ENCODE peak calls at places on chromosomes 13 and 19, in seven cellular contexts. T is HCT116, O is HepG2, Q is K562, B is upper lobe of left lung, V is Panc1, X is GM12878. J is an unnamed sample. For H3K9me3, the result is how much of the 10 kb centered on the place peaks cover.

GRCh38 chr13:32443111-32443510 is 15.2 kb upstream of the N4BP2L1 start:
- ATAC-seq in Q (peak), V (no peak), B (no peak), X (peak), T (no peak), O (peak), J (no peak)

GRCh38 chr13:91311491-91311890 is 36.0 kb upstream of the MIR17HG start:
- ATAC-seq in Q (peak), B (no peak), O (peak), T (no peak), X (peak), V (no peak), J (no peak)

GRCh38 chr19:8680676-8681344 is 17.8 kb downstream of the ACTL9 start:
- ATAC-seq in B (no peak), V (no peak), T (no peak), O (no peak), Q (no peak), X (no peak), J (no peak)

GRCh38 chr19:661427-662196 is 1.4 kb downstream of the RNF126 start:
- ATAC-seq in X (peak), V (no peak), O (peak), Q (peak), B (no peak), T (no peak), J (no peak)

GRCh38 chr19:18725755-18726416 is 42.4 kb downstream of the CRTC1 start:
- ATAC-seq in V (no peak), O (no peak), Q (no peak), B (no peak), X (no peak), T (no peak), J (peak)

GRCh38 chr13:77868717-77869116 is 49.9 kb downstream of the EDNRB start:
- ATAC-seq in B (no peak), Q (no peak), X (no peak), T (no peak), O (no peak), V (no peak), J (no peak)

GRCh38 chr19:10719466-10719961 is 1.6 kb downstream of the DNM2 start:
- ATAC-seq in X (no peak), O (no peak), V (no peak), Q (peak), B (no peak), T (no peak), J (no peak)

GRCh38 chr19:1090731-1091543 is 4.2 kb downstream of the POLR2E start:
- ATAC-seq in Q (no peak), B (no peak), T (no peak), O (no peak), X (no peak), V (no peak), J (no peak)

GRCh38 chr13:29411493-29411892 is 184.0 kb downstream of the SLC7A1 start:
- ATAC-seq in T (no peak), V (no peak), B (no peak), X (no peak), Q (no peak), O (no peak), J (no peak)

GRCh38 chr19:11288349-11288748 is 7.6 kb upstream of the TSPAN16 start:
- ATAC-seq in O (peak), V (no peak), B (no peak), Q (peak), T (peak), X (peak), J (no peak)

GRCh38 chr13:97856001-97856675 is 97.3 kb upstream of the IPO5 start:
- ATAC-seq in B (peak), O (peak), V (no peak), Q (no peak), T (peak), X (peak), J (peak)

GRCh38 chr13:20969182-20969581 is 66.6 kb upstream of the XPO4 start:
- ATAC-seq in X (peak), O (no peak), B (no peak), V (no peak), T (peak), Q (no peak), J (no peak)

GRCh38 chr13:92602560-92602959 is 624.0 kb upstream of the GPC6 start:
- ATAC-seq in V (no peak), B (no peak), Q (no peak), T (no peak), X (no peak), O (no peak), J (no peak)

GRCh38 chr19:42140125-42140754 is 8.0 kb upstream of the POU2F2 start:
- ATAC-seq in B (peak), O (peak), X (peak), V (no peak), Q (peak), T (peak), J (no peak)

GRCh38 chr19:11152318-11153062 is 3.1 kb downstream of the SPC24 start:
- ATAC-seq in T (no peak), Q (no peak), B (no peak), X (no peak), V (no peak), O (no peak), J (peak)

GRCh38 chr19:43984687-43985000 is 656 bp downstream of the ZNF155 start:
- ATAC-seq in O (peak), T (no peak), X (peak), V (peak), Q (peak), B (peak), J (peak)

GRCh38 chr13:46553521-46553885 is 533 bp downstream of the LRCH1 start:
- ATAC-seq in X (peak), T (peak), Q (peak), O (peak), B (no peak), V (peak), J (no peak)

GRCh38 chr13:32264407-32264806 is 50.8 kb downstream of the ZAR1L start:
- ATAC-seq in T (no peak), O (no peak), X (no peak), Q (no peak), B (peak), V (no peak), J (peak)

GRCh38 chr13:47310376-47310775 is 413.5 kb upstream of the HTR2A start:
- ATAC-seq in B (no peak), X (no peak), Q (no peak), V (no peak), O (no peak), T (no peak), J (no peak)

GRCh38 chr13:91768746-91769145 is 370.3 kb downstream of the GPC5 start:
- ATAC-seq in X (no peak), O (no peak), Q (no peak), T (no peak), V (no peak), B (no peak), J (no peak)

GRCh38 chr19:51696606-51697005 is 3.5 kb downstream of the SPACA6 start:
- ATAC-seq in B (no peak), X (no peak), Q (no peak), T (no peak), O (no peak), V (no peak), J (no peak)

GRCh38 chr19:45508931-45509691 is 1.8 kb downstream of the VASP start:
- ATAC-seq in B (peak), O (peak), X (peak), Q (peak), T (peak), V (peak), J (peak)

GRCh38 chr19:51546650-51547396 is 15.4 kb upstream of the SIGLEC6 start:
- ATAC-seq in O (no peak), Q (peak), T (peak), B (no peak), X (no peak), V (no peak), J (no peak)

GRCh38 chr19:42065051-42065450 is 5.0 kb downstream of the GRIK5 start:
- ATAC-seq in X (no peak), Q (no peak), B (no peak), T (no peak), O (no peak), V (no peak), J (no peak)

GRCh38 chr13:95002126-95002525 is 289.8 kb upstream of the SOX21 start:
- ATAC-seq in X (no peak), B (no peak), O (peak), Q (peak), T (peak), V (peak), J (no peak)

GRCh38 chr19:20969498-20969897 is 46.4 kb downstream of the ZNF85 start:
- ATAC-seq in V (no peak), B (no peak), O (peak), X (no peak), T (peak), Q (no peak), J (no peak)

GRCh38 chr19:42246143-42246868 is 3.9 kb upstream of the GSK3A start:
- ATAC-seq in O (no peak), Q (no peak), B (no peak), X (no peak), T (no peak), V (no peak), J (no peak)

GRCh38 chr19:6572217-6572616 is 18.7 kb downstream of the CD70 start:
- ATAC-seq in O (no peak), X (peak), B (no peak), Q (peak), V (no peak), T (no peak), J (peak)

GRCh38 chr19:17385878-17386611 is 8.0 kb downstream of the CCDC194 start:
- ATAC-seq in V (peak), T (peak), Q (peak), B (peak), X (peak), O (peak), J (peak)

GRCh38 chr13:76153239-76153638 is 517.1 kb downstream of the LMO7 start:
- ATAC-seq in Q (no peak), T (no peak), O (no peak), B (no peak), X (no peak), V (no peak), J (no peak)

GRCh38 chr13:32253911-32254399 is 61.2 kb downstream of the ZAR1L start:
- ATAC-seq in V (no peak), Q (no peak), T (no peak), X (no peak), B (peak), O (no peak), J (peak)

GRCh38 chr13:92827503-92827902 is 399.1 kb upstream of the GPC6 start:
- ATAC-seq in B (no peak), T (no peak), O (no peak), V (no peak), Q (no peak), X (no peak), J (no peak)

GRCh38 chr19:15381429-15381828 is 1.8 kb upstream of the AKAP8 start:
- ATAC-seq in X (no peak), V (no peak), Q (no peak), T (no peak), O (no peak), B (no peak), J (no peak)

DNA sequence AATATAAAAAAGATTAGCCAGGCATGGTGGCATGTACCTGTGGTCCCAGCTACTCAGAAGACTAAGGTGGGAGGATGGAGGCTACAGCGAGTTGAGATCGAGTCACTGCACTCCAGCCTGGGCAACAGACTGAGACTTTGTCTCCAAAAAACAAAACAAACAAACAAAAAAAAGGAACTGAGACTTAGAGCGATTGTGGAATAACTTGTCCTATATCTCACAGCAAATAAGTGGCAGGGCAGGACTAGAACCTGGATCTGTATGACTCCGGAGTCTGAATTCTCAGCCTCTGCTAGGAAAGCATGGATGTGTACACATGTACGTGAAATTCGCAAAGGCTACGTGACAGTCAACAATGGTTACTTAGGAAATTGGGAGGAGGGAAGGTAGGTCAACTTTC is 20.1 kb downstream of the KRTDAP start:
- ATAC-seq in T (no peak), O (no peak), X (no peak), B (no peak), V (no peak), Q (no peak), J (no peak)
- TF ChIP-seq POLR2AphosphoS5 in T (no peak), O (no peak), X (no peak), B (no peak), V (no peak), Q (no peak), J (no peak)

DNA sequence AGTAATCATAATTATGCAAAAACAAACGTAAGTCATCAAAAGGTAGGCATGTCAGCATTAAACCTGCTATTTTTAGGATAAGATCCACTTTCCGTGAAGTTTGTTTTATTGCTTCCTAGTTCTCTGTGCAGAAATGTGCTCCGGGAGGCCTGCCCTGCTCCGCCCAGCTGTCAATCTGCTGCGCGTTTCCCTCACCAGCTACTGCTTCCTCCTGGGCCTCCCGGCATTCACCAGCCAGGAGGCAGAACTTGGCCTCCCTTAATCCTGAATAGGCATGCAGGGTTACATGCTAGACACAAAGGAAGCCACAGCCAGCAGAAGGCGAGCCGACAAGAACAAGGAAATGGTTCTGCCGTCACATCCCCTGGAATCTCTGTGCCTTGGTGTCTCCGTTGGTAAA is 386.2 kb downstream of the IRS2 start:
- ATAC-seq in B (no peak), X (no peak), V (no peak), O (no peak), Q (no peak), T (no peak), J (no peak)
- H3K27ac ChIP-seq in B (no peak), X (no peak), V (no peak), O (no peak), Q (no peak), T (no peak), J (no peak)

DNA sequence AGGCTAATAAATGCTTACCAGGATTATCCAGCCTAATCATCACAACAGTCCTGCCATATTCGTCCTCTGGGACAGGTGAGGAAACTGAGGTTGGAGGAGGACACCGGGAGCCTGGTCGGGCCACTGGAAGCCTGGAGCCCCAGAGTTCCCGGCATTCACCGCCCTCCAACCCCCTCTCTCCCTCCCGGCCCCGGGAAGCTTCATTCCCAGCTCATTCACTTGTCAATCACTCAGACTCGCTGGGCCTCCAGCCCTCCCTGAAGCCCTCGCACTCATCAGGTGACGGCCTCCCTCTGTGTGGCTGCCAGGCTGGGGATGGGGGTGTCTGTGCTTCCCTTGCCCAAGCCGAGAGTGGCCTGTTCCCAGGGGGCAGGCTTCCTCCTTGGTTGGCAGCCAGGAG is 22.5 kb upstream of the ZNF99 start:
- ATAC-seq in O (no peak), B (no peak), V (no peak), Q (no peak), T (no peak), X (no peak), J (no peak)
- H3K9me3 ChIP-seq in O (half or more), B (under half), V (under half), Q (under half), T (under half), X (under half), J (under half)

GRCh38 chr13:59543418-59543817 is 620.3 kb downstream of the DIAPH3 start:
- ATAC-seq in O (no peak), X (no peak), B (no peak), Q (no peak), V (no peak), T (no peak), J (no peak)
- TF ChIP-seq POLR2AphosphoS5 in O (no peak), X (no peak), B (no peak), Q (no peak), V (no peak), T (no peak), J (no peak)

DNA sequence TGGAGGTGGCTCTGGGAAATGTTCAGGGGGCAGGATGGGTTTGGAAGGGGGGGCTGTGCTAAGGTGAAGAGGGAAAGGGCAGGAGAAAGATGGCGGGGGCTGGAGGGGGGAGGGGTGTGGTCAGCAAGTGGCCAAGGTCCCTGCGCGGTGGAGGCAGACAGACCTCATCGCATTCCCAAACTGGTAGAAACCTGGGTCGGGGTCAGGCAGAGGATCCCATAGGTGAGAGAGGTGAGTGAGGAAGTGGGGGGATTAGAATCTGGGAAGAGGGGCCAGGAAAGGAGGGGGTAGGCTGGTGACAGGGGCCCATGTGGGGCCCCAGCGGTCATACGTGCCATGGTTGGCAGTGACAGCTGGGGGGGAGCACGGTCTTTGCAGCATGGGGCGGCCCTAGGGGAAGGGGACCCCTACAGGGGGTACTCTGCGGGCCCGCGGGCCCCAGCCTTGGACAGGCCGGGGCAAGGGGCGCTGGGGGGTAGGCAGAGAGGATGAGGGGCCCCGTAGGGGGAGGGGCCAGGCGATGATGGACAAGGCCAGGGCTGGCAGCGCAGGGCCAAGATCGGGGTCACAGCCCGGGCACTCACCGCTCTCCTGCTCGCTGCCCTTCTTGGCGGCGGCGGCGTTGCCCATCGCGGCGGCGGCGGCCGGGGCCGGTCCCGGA is 514 bp downstream of the PRKACA start:
- ATAC-seq in B (no peak), Q (no peak), X (no peak), T (peak), O (no peak), V (no peak), J (no peak)
- H3K27ac ChIP-seq in B (peak), Q (peak), X (peak), T (peak), O (no peak), V (peak), J (peak)

DNA sequence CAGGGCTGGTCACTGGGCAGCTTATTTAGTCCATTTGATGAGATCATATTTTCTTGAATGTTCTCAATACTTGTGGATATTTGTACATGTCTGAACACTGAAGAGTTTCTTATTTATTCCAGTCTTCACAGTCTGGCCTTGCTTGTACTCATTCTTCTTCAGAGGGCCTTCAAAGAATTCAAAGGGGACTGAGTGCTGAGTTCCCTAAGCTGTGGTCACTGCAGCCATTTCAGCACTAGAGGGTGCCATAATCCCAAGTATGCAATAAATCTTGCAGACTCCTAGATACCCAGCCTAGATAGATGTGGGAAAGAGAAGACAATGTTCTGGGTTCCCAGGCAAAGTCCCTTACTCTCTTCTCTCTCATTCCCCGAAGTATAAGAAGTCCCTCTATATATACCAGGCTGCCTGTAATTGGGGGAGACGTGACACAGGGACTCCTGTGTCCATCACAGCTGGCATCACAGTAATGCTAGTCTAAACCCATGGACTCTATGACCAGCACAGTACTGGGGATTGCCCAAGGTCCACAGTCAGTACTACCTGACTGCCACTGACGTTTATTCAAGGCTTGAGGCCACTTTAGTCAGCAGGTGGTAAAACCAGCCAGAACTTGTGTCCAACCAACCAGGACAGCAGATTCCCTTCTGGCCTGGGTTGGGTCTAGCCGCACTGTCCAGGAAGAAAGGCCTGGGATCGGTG is 8.9 kb upstream of the VN1R1 start:
- ATAC-seq in Q (peak), V (peak), B (no peak), X (peak), T (peak), O (peak), J (no peak)
- H3K9me3 ChIP-seq in Q (under half), V (half or more), B (half or more), X (under half), T (under half), O (under half), J (half or more)

DNA sequence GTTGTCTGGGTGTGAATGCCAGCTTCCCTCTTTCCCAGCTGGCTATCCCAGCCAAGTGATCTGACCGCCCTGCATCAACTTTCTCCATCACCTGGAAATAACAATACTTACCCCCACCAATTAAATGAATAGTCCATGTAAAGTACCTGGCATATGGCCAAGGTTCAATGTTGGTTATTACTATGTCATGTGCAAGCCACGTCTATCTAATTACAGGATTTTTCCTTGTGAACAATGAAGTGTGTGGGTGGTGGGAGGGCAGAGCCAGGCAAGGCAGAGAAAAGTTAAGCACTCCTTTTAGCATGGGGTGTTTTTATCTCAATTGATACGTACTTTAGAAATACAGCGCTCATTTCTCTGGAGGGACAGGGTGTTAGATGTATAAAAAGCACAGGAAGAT is 121.1 kb downstream of the NHLRC3 start:
- ATAC-seq in X (peak), B (no peak), Q (no peak), V (no peak), O (no peak), T (no peak), J (no peak)
- TF ChIP-seq POLR2AphosphoS5 in X (no peak), B (no peak), Q (no peak), V (no peak), O (no peak), T (no peak), J (no peak)